ENCODE peak calls at places on chromosomes 6 and 20, in seven cellular contexts. One of them, this sample, is unnamed.

GRCh38 chr20:16944753-16945152 is 196.6 kb downstream of the OTOR start:
- DNase-seq in OCI-LY7: no peak
- DNase-seq in stimulated activated CD4-positive, alpha-beta T cell treated with anti-CD3 and anti-CD28 coated beads, Interleukin-15, amount 100 ng/mL, for 24 hours: no peak
- DNase-seq in neural crest cell: no peak
- DNase-seq in AG09319: no peak
- DNase-seq in non-pigmented ciliary epithelial cell: no peak
- DNase-seq in endothelial cell: no peak
- DNase-seq in this sample: no peak

GRCh38 chr6:52360601-52361346 is 1.2 kb upstream of the PAQR8 start:
- DNase-seq in OCI-LY7: no peak
- DNase-seq in stimulated activated CD4-positive, alpha-beta T cell treated with anti-CD3 and anti-CD28 coated beads, Interleukin-15, amount 100 ng/mL, for 24 hours: no peak
- DNase-seq in neural crest cell: no peak
- DNase-seq in AG09319: no peak
- DNase-seq in non-pigmented ciliary epithelial cell: no peak
- DNase-seq in endothelial cell: no peak
- DNase-seq in this sample: no peak

GRCh38 chr6:62285612-62286469 is at the start of gene KHDRBS2:
- DNase-seq in OCI-LY7: peak
- DNase-seq in stimulated activated CD4-positive, alpha-beta T cell treated with anti-CD3 and anti-CD28 coated beads, Interleukin-15, amount 100 ng/mL, for 24 hours: peak
- DNase-seq in neural crest cell: peak
- DNase-seq in AG09319: no peak
- DNase-seq in non-pigmented ciliary epithelial cell: no peak
- DNase-seq in endothelial cell: no peak
- DNase-seq in this sample: peak

GRCh38 chr20:62835931-62836861 is 19.3 kb downstream of the COL9A3 start:
- DNase-seq in OCI-LY7: no peak
- DNase-seq in stimulated activated CD4-positive, alpha-beta T cell treated with anti-CD3 and anti-CD28 coated beads, Interleukin-15, amount 100 ng/mL, for 24 hours: no peak
- DNase-seq in neural crest cell: no peak
- DNase-seq in AG09319: no peak
- DNase-seq in non-pigmented ciliary epithelial cell: no peak
- DNase-seq in endothelial cell: peak
- DNase-seq in this sample: no peak

GRCh38 chr6:131476362-131476761 is 96.7 kb upstream of the ARG1 start:
- DNase-seq in OCI-LY7: no peak
- DNase-seq in stimulated activated CD4-positive, alpha-beta T cell treated with anti-CD3 and anti-CD28 coated beads, Interleukin-15, amount 100 ng/mL, for 24 hours: no peak
- DNase-seq in neural crest cell: no peak
- DNase-seq in AG09319: no peak
- DNase-seq in non-pigmented ciliary epithelial cell: no peak
- DNase-seq in endothelial cell: no peak
- DNase-seq in this sample: no peak

GRCh38 chr6:41655706-41656668 is 17.7 kb downstream of the MDFI start:
- DNase-seq in OCI-LY7: no peak
- DNase-seq in stimulated activated CD4-positive, alpha-beta T cell treated with anti-CD3 and anti-CD28 coated beads, Interleukin-15, amount 100 ng/mL, for 24 hours: no peak
- DNase-seq in neural crest cell: no peak
- DNase-seq in AG09319: no peak
- DNase-seq in non-pigmented ciliary epithelial cell: peak
- DNase-seq in endothelial cell: peak
- DNase-seq in this sample: no peak

GRCh38 chr6:1596088-1596852 is 13.4 kb upstream of the FOXC1 start:
- DNase-seq in OCI-LY7: peak
- DNase-seq in stimulated activated CD4-positive, alpha-beta T cell treated with anti-CD3 and anti-CD28 coated beads, Interleukin-15, amount 100 ng/mL, for 24 hours: peak
- DNase-seq in neural crest cell: peak
- DNase-seq in AG09319: no peak
- DNase-seq in non-pigmented ciliary epithelial cell: no peak
- DNase-seq in endothelial cell: peak
- DNase-seq in this sample: no peak

GRCh38 chr20:44711237-44711636 is 3.9 kb upstream of the CCN5 start:
- DNase-seq in OCI-LY7: no peak
- DNase-seq in stimulated activated CD4-positive, alpha-beta T cell treated with anti-CD3 and anti-CD28 coated beads, Interleukin-15, amount 100 ng/mL, for 24 hours: no peak
- DNase-seq in neural crest cell: no peak
- DNase-seq in AG09319: no peak
- DNase-seq in non-pigmented ciliary epithelial cell: no peak
- DNase-seq in endothelial cell: no peak
- DNase-seq in this sample: no peak